ENCODE peak calls at places on chromosomes 12 and 14, in six cellular contexts. F, Y, I, M, D and Z are unnamed samples.

GRCh38 chr14:75497191-75497590 is 25.1 kb upstream of the BATF start:
- DNase-seq in F (no peak), Y (no peak), I (no peak), M (no peak), D (peak; percentile 68), Z (no peak)

GRCh38 chr12:12757121-12757520 is 28.3 kb upstream of the APOLD1 start:
- DNase-seq in F (no peak), Y (no peak), I (no peak), M (no peak), D (no peak), Z (no peak)

GRCh38 chr12:15732341-15733061 is 56.7 kb downstream of the EPS8 start:
- DNase-seq in F (no peak), Y (peak; percentile 81), I (peak; percentile 48), M (peak; percentile 72), D (peak; percentile 4), Z (peak; percentile 47)

GRCh38 chr12:100867639-100868393 is 73.2 kb downstream of the ANO4 start:
- DNase-seq in F (no peak), Y (peak; percentile 2), I (no peak), M (no peak), D (no peak), Z (no peak)

GRCh38 chr12:132392389-132393244 is 63.2 kb upstream of the GALNT9 start:
- DNase-seq in F (no peak), Y (no peak), I (no peak), M (no peak), D (no peak), Z (no peak)

GRCh38 chr12:107415066-107415465 is 270.5 kb upstream of the PWP1 start:
- DNase-seq in F (no peak), Y (peak; percentile 68), I (no peak), M (peak; percentile 13), D (no peak), Z (no peak)

GRCh38 chr14:95290769-95291440 is 28.8 kb downstream of the CLMN start:
- DNase-seq in F (no peak), Y (peak; percentile 24), I (no peak), M (no peak), D (peak; percentile 47), Z (no peak)

GRCh38 chr12:79183946-79184345 is 319.4 kb downstream of the SYT1 start:
- DNase-seq in F (no peak), Y (peak; percentile 51), I (peak; percentile 55), M (peak; percentile 22), D (no peak), Z (no peak)

GRCh38 chr14:75489480-75489837 is 32.8 kb upstream of the BATF start:
- DNase-seq in F (no peak), Y (no peak), I (no peak), M (no peak), D (no peak), Z (no peak)

GRCh38 chr12:79690156-79690605 is 583 bp downstream of the PAWR start:
- DNase-seq in F (no peak), Y (no peak), I (no peak), M (peak; percentile 13), D (no peak), Z (peak; percentile 61)